ENCODE peak calls at places on chromosomes 5 and 9, in ten cellular contexts. One of them, this sample, is unnamed.

GRCh38 chr5:113059232-113059805 is 82.7 kb downstream of the DCP2 start:
- DNase-seq in HS-27A: no peak
- DNase-seq in Kasumi-1: no peak
- DNase-seq in left lobe of liver: no peak
- DNase-seq in GM19239: no peak
- DNase-seq in T-cell: no peak
- DNase-seq in omental fat pad: no peak
- DNase-seq in tibial artery: no peak
- DNase-seq in HuH-7.5: no peak
- DNase-seq in iris pigment epithelial cell: no peak
- DNase-seq in this sample: no peak

GRCh38 chr9:6938873-6939272 is 181.1 kb downstream of the KDM4C start:
- DNase-seq in Kasumi-1: no peak
- DNase-seq in GM19239: no peak
- DNase-seq in T-cell: no peak
- DNase-seq in tibial artery: no peak
- DNase-seq in left lobe of liver: no peak
- DNase-seq in HS-27A: no peak
- DNase-seq in iris pigment epithelial cell: peak; percentile 31
- DNase-seq in HuH-7.5: no peak
- DNase-seq in omental fat pad: no peak
- DNase-seq in this sample: no peak

GRCh38 chr9:5375091-5375490 is 35.4 kb upstream of the RLN1 start:
- DNase-seq in omental fat pad: no peak
- DNase-seq in left lobe of liver: no peak
- DNase-seq in tibial artery: no peak
- DNase-seq in HuH-7.5: no peak
- DNase-seq in HS-27A: no peak
- DNase-seq in T-cell: no peak
- DNase-seq in iris pigment epithelial cell: no peak
- DNase-seq in Kasumi-1: no peak
- DNase-seq in GM19239: no peak
- DNase-seq in this sample: no peak

GRCh38 chr9:36798350-36799065 is 225.8 kb downstream of the MELK start:
- DNase-seq in GM19239: peak; percentile 35
- DNase-seq in iris pigment epithelial cell: no peak
- DNase-seq in HuH-7.5: peak; percentile 79
- DNase-seq in tibial artery: no peak
- DNase-seq in omental fat pad: no peak
- DNase-seq in T-cell: no peak
- DNase-seq in HS-27A: no peak
- DNase-seq in left lobe of liver: no peak
- DNase-seq in Kasumi-1: no peak
- DNase-seq in this sample: no peak

GRCh38 chr9:37761511-37761910 is 7.9 kb downstream of the TRMT10B start:
- DNase-seq in omental fat pad: no peak
- DNase-seq in GM19239: no peak
- DNase-seq in Kasumi-1: no peak
- DNase-seq in iris pigment epithelial cell: peak; percentile 88
- DNase-seq in tibial artery: no peak
- DNase-seq in T-cell: no peak
- DNase-seq in HuH-7.5: no peak
- DNase-seq in HS-27A: no peak
- DNase-seq in left lobe of liver: no peak
- DNase-seq in this sample: no peak

GRCh38 chr5:127758884-127759283 is 55.7 kb downstream of the CCDC192 start:
- DNase-seq in T-cell: no peak
- DNase-seq in HS-27A: no peak
- DNase-seq in GM19239: no peak
- DNase-seq in tibial artery: no peak
- DNase-seq in iris pigment epithelial cell: no peak
- DNase-seq in left lobe of liver: no peak
- DNase-seq in Kasumi-1: no peak
- DNase-seq in omental fat pad: no peak
- DNase-seq in HuH-7.5: no peak
- DNase-seq in this sample: no peak

GRCh38 chr9:98226516-98226915 is 28.9 kb downstream of the TBC1D2 start:
- DNase-seq in GM19239: no peak
- DNase-seq in iris pigment epithelial cell: peak; percentile 71
- DNase-seq in left lobe of liver: no peak
- DNase-seq in Kasumi-1: no peak
- DNase-seq in tibial artery: no peak
- DNase-seq in omental fat pad: no peak
- DNase-seq in HuH-7.5: no peak
- DNase-seq in T-cell: no peak
- DNase-seq in HS-27A: no peak
- DNase-seq in this sample: no peak

GRCh38 chr5:120304653-120305052 is 159.4 kb upstream of the PRR16 start:
- DNase-seq in HuH-7.5: no peak
- DNase-seq in tibial artery: no peak
- DNase-seq in iris pigment epithelial cell: peak; percentile 61
- DNase-seq in GM19239: no peak
- DNase-seq in T-cell: no peak
- DNase-seq in left lobe of liver: no peak
- DNase-seq in omental fat pad: no peak
- DNase-seq in HS-27A: peak; percentile 15
- DNase-seq in Kasumi-1: no peak
- DNase-seq in this sample: no peak

GRCh38 chr5:144017119-144017518 is 153.3 kb downstream of the YIPF5 start:
- DNase-seq in Kasumi-1: no peak
- DNase-seq in tibial artery: no peak
- DNase-seq in left lobe of liver: no peak
- DNase-seq in omental fat pad: no peak
- DNase-seq in iris pigment epithelial cell: no peak
- DNase-seq in GM19239: no peak
- DNase-seq in HuH-7.5: no peak
- DNase-seq in HS-27A: no peak
- DNase-seq in T-cell: no peak
- DNase-seq in this sample: no peak

GRCh38 chr9:95552814-95553546 is 36.2 kb upstream of the PTCH1 start:
- DNase-seq in tibial artery: no peak
- DNase-seq in Kasumi-1: no peak
- DNase-seq in HuH-7.5: peak; percentile 46
- DNase-seq in left lobe of liver: no peak
- DNase-seq in T-cell: peak; percentile 51
- DNase-seq in GM19239: no peak
- DNase-seq in HS-27A: no peak
- DNase-seq in iris pigment epithelial cell: no peak
- DNase-seq in omental fat pad: peak; percentile 30
- DNase-seq in this sample: no peak

GRCh38 chr9:94800424-94801117 is 74.1 kb downstream of the AOPEP start:
- DNase-seq in GM19239: no peak
- DNase-seq in T-cell: no peak
- DNase-seq in omental fat pad: no peak
- DNase-seq in HS-27A: no peak
- DNase-seq in HuH-7.5: no peak
- DNase-seq in iris pigment epithelial cell: peak; percentile 57
- DNase-seq in tibial artery: no peak
- DNase-seq in Kasumi-1: no peak
- DNase-seq in left lobe of liver: no peak
- DNase-seq in this sample: no peak

GRCh38 chr5:620152-620551 is 8.0 kb downstream of the CEP72 start:
- DNase-seq in HuH-7.5: no peak
- DNase-seq in left lobe of liver: no peak
- DNase-seq in T-cell: no peak
- DNase-seq in GM19239: no peak
- DNase-seq in iris pigment epithelial cell: no peak
- DNase-seq in HS-27A: no peak
- DNase-seq in Kasumi-1: no peak
- DNase-seq in omental fat pad: no peak
- DNase-seq in tibial artery: peak; percentile 21
- DNase-seq in this sample: no peak